ENCODE peak calls at places on chromosomes 1 and 21, in five cellular contexts. U is hypothalamus, V is NCI-H146, T is GM19239, Z is dermis blood vessel endothelial cell. G is an unnamed sample.

GRCh38 chr21:42056996-42057689 is 14.0 kb upstream of the UMODL1 start:
- DNase-seq in U (no peak), V (peak; percentile 59), T (no peak), Z (peak; percentile 14), G (no peak)

GRCh38 chr1:219380463-219380862 is 206.8 kb downstream of the LYPLAL1 start:
- DNase-seq in U (no peak), V (no peak), T (no peak), Z (no peak), G (no peak)

GRCh38 chr21:46187814-46188213 is 3.6 kb upstream of the SPATC1L start:
- DNase-seq in U (no peak), V (no peak), T (no peak), Z (no peak), G (no peak)

GRCh38 chr1:20165522-20165951 is 20.4 kb upstream of the UBXN10 start:
- DNase-seq in U (no peak), V (no peak), T (no peak), Z (peak; percentile 46), G (no peak)

GRCh38 chr1:30700528-30701265 is 22.7 kb downstream of the MATN1 start:
- DNase-seq in U (no peak), V (no peak), T (no peak), Z (peak; percentile 29), G (peak; percentile 78)

GRCh38 chr1:245409341-245410195 is 254.8 kb downstream of the KIF26B start:
- DNase-seq in U (no peak), V (peak; percentile 52), T (no peak), Z (no peak), G (no peak)

GRCh38 chr21:41170442-41170841 is 2.5 kb downstream of the BACE2 start:
- DNase-seq in U (no peak), V (peak; percentile 25), T (peak; percentile 39), Z (peak; percentile 87), G (peak; percentile 57)

GRCh38 chr1:28437924-28438699 is 67.7 kb upstream of the RCC1 start:
- DNase-seq in U (peak; percentile 1), V (peak; percentile 1), T (no peak), Z (peak; percentile 96), G (peak; percentile 93)

GRCh38 chr1:36352910-36353878 is 29.7 kb upstream of the EVA1B start:
- DNase-seq in U (no peak), V (no peak), T (no peak), Z (peak; percentile 52), G (peak; percentile 53)

GRCh38 chr1:162753001-162753658 is 37.4 kb upstream of the HSD17B7 start:
- DNase-seq in U (no peak), V (no peak), T (no peak), Z (no peak), G (no peak)

GRCh38 chr1:184610872-184611614 is 143.6 kb downstream of the EDEM3 start:
- DNase-seq in U (no peak), V (peak; percentile 96), T (no peak), Z (peak; percentile 51), G (no peak)

GRCh38 chr21:37514038-37514665 is 147.6 kb downstream of the DYRK1A start:
- DNase-seq in U (no peak), V (no peak), T (no peak), Z (no peak), G (no peak)

GRCh38 chr21:37829043-37829442 is 87.2 kb downstream of the KCNJ6 start:
- DNase-seq in U (no peak), V (no peak), T (no peak), Z (no peak), G (no peak)

GRCh38 chr1:117607471-117607870 is 1.6 kb downstream of the TENT5C start:
- DNase-seq in U (no peak), V (no peak), T (no peak), Z (no peak), G (no peak)

GRCh38 chr21:34771512-34772028 is 102.8 kb downstream of the CLIC6 start:
- DNase-seq in U (no peak), V (no peak), T (no peak), Z (peak; percentile 17), G (peak; percentile 77)

GRCh38 chr1:12525311-12526181 is 92.5 kb downstream of the DHRS3 start:
- DNase-seq in U (no peak), V (no peak), T (no peak), Z (no peak), G (peak; percentile 69)

GRCh38 chr1:174912243-174912642 is 87.5 kb upstream of the CACYBP start:
- DNase-seq in U (no peak), V (no peak), T (no peak), Z (no peak), G (no peak)

G was measured in cardiac muscle cell.